ENCODE peak calls at places on chromosomes 11 and 22, in four cellular contexts. M, J, Z and Q are unnamed samples.
A peak's percentile ranks its signal among the peaks of the same experiment; 100 is the strongest.

GRCh38 chr11:47886096-47886495 is 37.9 kb upstream of the NUP160 start:
- DNase-seq in J (no peak), Z (no peak), M (no peak), Q (no peak)

GRCh38 chr11:9601041-9601875 is 27.8 kb downstream of the WEE1 start:
- DNase-seq in J (no peak), Z (peak; percentile 95), M (no peak), Q (no peak)

GRCh38 chr11:75771646-75772410 is 3.2 kb downstream of the DGAT2 start:
- DNase-seq in J (no peak), Z (no peak), M (no peak), Q (no peak)

GRCh38 chr11:32809313-32809712 is 14.9 kb upstream of the CCDC73 start:
- DNase-seq in J (peak; percentile 62), Z (no peak), M (peak; percentile 45), Q (peak; percentile 83)

GRCh38 chr11:2399488-2400068 is 972 bp upstream of the TSSC4 start:
- DNase-seq in M (no peak), J (peak; percentile 40), Z (no peak), Q (peak; percentile 30)

GRCh38 chr11:78659326-78660319 is 85.0 kb upstream of the NARS2 start:
- DNase-seq in Z (no peak), M (no peak), J (no peak), Q (no peak)

GRCh38 chr11:131033151-131033651 is 116.9 kb upstream of the SNX19 start:
- DNase-seq in Z (no peak), J (peak; percentile 22), M (peak; percentile 18), Q (no peak)

GRCh38 chr11:47889714-47890441 is 41.7 kb upstream of the NUP160 start:
- DNase-seq in Z (no peak), M (no peak), J (no peak), Q (no peak)

GRCh38 chr11:18397921-18398320 is 3.6 kb downstream of the LDHA start:
- DNase-seq in J (no peak), Z (no peak), M (no peak), Q (no peak)

GRCh38 chr11:58508814-58509213 is 909 bp upstream of the OR5B21 start:
- DNase-seq in M (no peak), J (no peak), Z (no peak), Q (no peak)

GRCh38 chr11:55949330-55949729 is 13.1 kb upstream of the OR5I1 start:
- DNase-seq in Z (no peak), M (no peak), J (no peak), Q (no peak)

GRCh38 chr11:75276696-75277095 is 36.1 kb downstream of the TPBGL start:
- DNase-seq in M (no peak), Z (no peak), J (no peak), Q (no peak)

GRCh38 chr11:85762226-85762625 is 48.7 kb downstream of the SYTL2 start:
- DNase-seq in J (no peak), M (no peak), Z (no peak), Q (no peak)
- TF ChIP-seq FOXK2 in J (no peak), M (no peak), Z (no peak), Q (no peak)

DNA sequence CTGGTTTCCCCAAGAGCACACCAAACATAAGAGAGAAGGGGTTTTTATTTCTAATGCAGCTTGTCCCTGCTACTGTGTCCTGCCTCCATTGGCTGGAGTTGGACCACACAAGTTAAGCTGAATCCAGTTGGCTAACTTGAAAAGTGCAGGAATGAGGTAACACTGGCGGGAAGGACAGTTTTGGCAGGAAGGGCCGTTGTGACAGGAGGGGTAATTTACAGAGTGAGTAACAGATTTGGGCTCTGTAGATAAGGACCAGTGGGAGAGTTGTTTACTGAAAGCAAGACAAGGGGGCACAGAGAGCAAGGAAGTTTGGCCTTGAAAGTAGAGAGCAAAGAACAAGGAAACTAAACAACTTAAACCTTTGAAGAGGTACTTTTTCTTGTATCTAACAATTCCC is 1623.3 kb upstream of the RAG2 start:
- DNase-seq in J (no peak), Z (no peak), M (no peak), Q (no peak)
- TF ChIP-seq FOXK2 in J (no peak), Z (no peak), M (no peak), Q (no peak)

GRCh38 chr22:19719055-19719482 is 4.3 kb upstream of the GP1BB start:
- DNase-seq in Z (no peak), J (peak; percentile 94), M (no peak), Q (no peak)

GRCh38 chr22:19719488-19720021 is 3.8 kb upstream of the GP1BB start:
- DNase-seq in Z (no peak), J (no peak), M (no peak), Q (no peak)

GRCh38 chr22:19717181-19717580 is 2.9 kb downstream of the SEPTIN5 start:
- DNase-seq in J (no peak), M (no peak), Z (no peak), Q (no peak)

GRCh38 chr22:19717691-19718254 is 3.5 kb downstream of the SEPTIN5 start:
- DNase-seq in M (no peak), Z (no peak), J (peak; percentile 99), Q (peak; percentile 92)

GRCh38 chr22:19718255-19719054 is 4.2 kb downstream of the SEPTIN5 start:
- DNase-seq in Z (no peak), J (peak; percentile 98), M (no peak), Q (no peak)
- TF ChIP-seq FOXK2 in Z (no peak), J (no peak), M (no peak), Q (no peak)

GRCh38 chr22:30279932-30280331 is 9.4 kb downstream of the CASTOR1 start:
- DNase-seq in J (no peak), M (no peak), Z (no peak), Q (no peak)

GRCh38 chr22:30280495-30280894 is 8.8 kb downstream of the CASTOR1 start:
- DNase-seq in Z (no peak), J (no peak), M (no peak), Q (no peak)

GRCh38 chr22:30282616-30283046 is 6.7 kb downstream of the CASTOR1 start:
- DNase-seq in J (no peak), Z (no peak), M (no peak), Q (no peak)

GRCh38 chr22:30277547-30278344 is 11.1 kb upstream of the OSM start:
- DNase-seq in M (no peak), Z (no peak), J (no peak), Q (no peak)

GRCh38 chr22:30279389-30279788 is 9.9 kb downstream of the CASTOR1 start:
- DNase-seq in Z (no peak), M (no peak), J (no peak), Q (no peak)
- TF ChIP-seq FOXK2 in Z (no peak), M (no peak), J (no peak), Q (no peak)

GRCh38 chr22:48242461-48242864 is 1480.0 kb downstream of the TBC1D22A start:
- DNase-seq in Z (no peak), J (no peak), M (no peak), Q (no peak)
- TF ChIP-seq FOXK2 in Z (no peak), J (no peak), M (no peak), Q (no peak)

GRCh38 chr11:124748100-124748418 is 4.0 kb downstream of the VSIG2 start:
- DNase-seq in Z (no peak), M (no peak), J (no peak), Q (no peak)

GRCh38 chr11:124747406-124748099 is 4.5 kb downstream of the VSIG2 start:
- DNase-seq in Z (no peak), M (no peak), J (no peak), Q (no peak)

GRCh38 chr11:124746621-124747243 is 5.3 kb downstream of the VSIG2 start:
- DNase-seq in J (peak; percentile 91), M (peak; percentile 89), Z (peak; percentile 53), Q (peak; percentile 81)

GRCh38 chr11:124745270-124745834 is 5.6 kb downstream of the NRGN start:
- DNase-seq in M (no peak), Z (no peak), J (no peak), Q (no peak)

GRCh38 chr11:124745835-124746620 is 6.0 kb downstream of the VSIG2 start:
- DNase-seq in J (no peak), Z (no peak), M (no peak), Q (no peak)
- TF ChIP-seq FOXK2 in J (no peak), Z (no peak), M (no peak), Q (no peak)

DNA sequence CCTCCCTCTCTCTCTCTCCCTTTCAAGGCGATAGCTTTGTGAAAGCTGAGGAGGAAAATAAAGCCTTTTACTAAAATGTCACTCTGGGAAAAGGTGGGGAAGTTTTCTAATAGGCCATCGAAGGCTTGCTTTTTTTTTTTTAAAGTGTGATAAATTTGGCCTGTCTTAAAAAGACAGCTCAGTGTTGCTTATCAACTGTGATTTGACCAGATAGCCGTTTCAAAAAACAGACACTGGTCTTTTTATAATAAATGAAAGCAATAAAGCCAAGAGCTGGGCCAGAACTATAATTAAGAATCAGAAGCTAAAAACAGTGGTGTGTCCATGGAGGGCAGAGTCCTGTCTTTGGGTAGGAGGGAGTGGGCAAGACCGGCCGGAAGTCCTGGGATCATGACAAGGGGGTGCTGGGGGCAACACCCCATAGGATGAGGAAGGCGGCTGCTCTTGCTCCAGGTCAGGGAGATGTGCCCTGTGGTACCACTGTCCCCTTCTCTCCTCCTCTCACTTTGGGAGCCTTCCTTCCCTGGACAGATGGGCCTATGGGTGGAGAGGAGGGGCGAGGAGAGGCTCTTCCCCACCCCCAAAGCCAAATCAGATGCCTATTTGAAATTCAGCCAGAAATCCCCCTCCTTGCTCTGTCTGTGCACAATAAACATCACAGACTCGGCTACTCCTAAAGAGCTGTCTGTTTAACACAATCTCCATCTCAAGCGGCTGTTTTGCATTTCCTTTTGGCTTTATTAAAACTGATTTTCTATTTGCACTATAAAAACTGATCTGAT is 267.1 kb downstream of the BUD13 start:
- DNase-seq in M (no peak), Z (no peak), J (no peak), Q (no peak)
- TF ChIP-seq FOXK2 in M (no peak), Z (no peak), J (no peak), Q (no peak)